ENCODE peak calls at places on chromosomes 11 and 22, in four cellular contexts. U is right lobe of liver, W is fibroblast of lung, X is MCF 10A. B is an unnamed sample.

GRCh38 chr22:34960005-34960404 is 106.0 kb upstream of the ISX start:
- DNase-seq in U (no peak), W (peak), X (no peak), B (no peak)

GRCh38 chr11:86905252-86905651 is 49.9 kb downstream of the FZD4 start:
- DNase-seq in U (no peak), W (no peak), X (no peak), B (no peak)

GRCh38 chr11:83521647-83522596 is 235.8 kb upstream of the CCDC90B start:
- DNase-seq in U (no peak), W (peak), X (peak), B (no peak)

GRCh38 chr11:114416441-114416928 is 16.0 kb downstream of the RBM7 start:
- DNase-seq in U (no peak), W (peak), X (peak), B (no peak)

GRCh38 chr22:48398181-48398905 is 1429.3 kb downstream of the BRD1 start:
- DNase-seq in U (no peak), W (no peak), X (no peak), B (no peak)

GRCh38 chr11:119895981-119896380 is 167.0 kb upstream of the NECTIN1 start:
- DNase-seq in U (no peak), W (peak), X (no peak), B (no peak)

GRCh38 chr22:32579533-32580220 is 105.1 kb downstream of the FBXO7 start:
- DNase-seq in U (peak), W (peak), X (no peak), B (peak)

GRCh38 chr11:17695454-17696441 is 23.6 kb upstream of the MYOD1 start:
- DNase-seq in U (no peak), W (no peak), X (no peak), B (no peak)

GRCh38 chr11:70170596-70171210 is 32.4 kb upstream of the FADD start:
- DNase-seq in U (no peak), W (no peak), X (no peak), B (no peak)

GRCh38 chr22:42001127-42001526 is 2.5 kb downstream of the WBP2NL start:
- DNase-seq in U (no peak), W (no peak), X (no peak), B (no peak)

GRCh38 chr11:18540207-18541009 is 13.7 kb upstream of the TSG101 start:
- DNase-seq in U (no peak), W (peak), X (peak), B (no peak)

GRCh38 chr11:89125298-89125697 is 52.4 kb upstream of the TYR start:
- DNase-seq in U (no peak), W (no peak), X (no peak), B (no peak)

GRCh38 chr11:47672283-47672730 is 29.9 kb upstream of the MTCH2 start:
- DNase-seq in U (no peak), W (peak), X (peak), B (no peak)

GRCh38 chr22:21972293-21972779 is 10.3 kb downstream of the TOP3B start:
- DNase-seq in U (no peak), W (no peak), X (peak), B (no peak)

GRCh38 chr11:134663506-134664313 is 251.7 kb upstream of the B3GAT1 start:
- DNase-seq in U (no peak), W (no peak), X (no peak), B (no peak)

GRCh38 chr11:16191852-16192240 is 164.5 kb downstream of the SOX6 start:
- DNase-seq in U (no peak), W (no peak), X (no peak), B (no peak)

GRCh38 chr22:17922925-17923898 is 101.1 kb downstream of the MICAL3 start:
- DNase-seq in U (peak), W (peak), X (peak), B (no peak)

GRCh38 chr22:21457023-21457787 is 10.0 kb upstream of the TMEM191C start:
- DNase-seq in U (peak), W (no peak), X (peak), B (no peak)

GRCh38 chr11:131668867-131669780 is 298.7 kb downstream of the NTM start:
- DNase-seq in U (no peak), W (no peak), X (peak), B (no peak)

GRCh38 chr11:132060546-132060945 is 690.1 kb downstream of the NTM start:
- DNase-seq in U (no peak), W (peak), X (no peak), B (no peak)

GRCh38 chr11:119482561-119483001 is 59.6 kb upstream of the THY1 start:
- DNase-seq in U (no peak), W (no peak), X (no peak), B (no peak)

GRCh38 chr11:61830318-61831105 is 2.4 kb downstream of the FADS2 start:
- DNase-seq in U (no peak), W (peak), X (no peak), B (no peak)

GRCh38 chr11:76169473-76169881 is 36.8 kb downstream of the WNT11 start:
- DNase-seq in U (no peak), W (no peak), X (no peak), B (no peak)

GRCh38 chr11:19951558-19952083 is 208.7 kb downstream of the DBX1 start:
- DNase-seq in U (no peak), W (peak), X (peak), B (no peak)

GRCh38 chr22:49967333-49968241 is 7.0 kb downstream of the PIM3 start:
- DNase-seq in U (peak), W (no peak), X (no peak), B (peak)

GRCh38 chr22:23534201-23534850 is 45.8 kb downstream of the IGLL1 start:
- DNase-seq in U (peak), W (no peak), X (no peak), B (no peak)

GRCh38 chr11:134125507-134125906 is 56.6 kb downstream of the JAM3 start:
- DNase-seq in U (no peak), W (peak), X (no peak), B (no peak)

GRCh38 chr11:76161261-76161961 is 44.9 kb downstream of the WNT11 start:
- DNase-seq in U (peak), W (no peak), X (no peak), B (peak)

GRCh38 chr11:32379714-32380113 is 55.6 kb downstream of the WT1 start:
- DNase-seq in U (no peak), W (no peak), X (no peak), B (no peak)

GRCh38 chr11:47413351-47413750 is 5.0 kb downstream of the SLC39A13 start:
- DNase-seq in U (no peak), W (no peak), X (no peak), B (no peak)

GRCh38 chr22:39725351-39726035 is 154.9 kb downstream of the CACNA1I start:
- DNase-seq in U (no peak), W (no peak), X (no peak), B (no peak)

GRCh38 chr11:77801477-77801876 is 19.0 kb downstream of the RSF1 start:
- DNase-seq in U (no peak), W (no peak), X (no peak), B (no peak)

GRCh38 chr11:14578551-14578956 is 58.4 kb upstream of the PSMA1 start:
- DNase-seq in U (no peak), W (peak), X (peak), B (no peak)

GRCh38 chr22:19330865-19331418 is 39.4 kb upstream of the CLTCL1 start:
- DNase-seq in U (no peak), W (no peak), X (no peak), B (no peak)

GRCh38 chr11:8867856-8868705 is 42.9 kb upstream of the AKIP1 start:
- DNase-seq in U (no peak), W (peak), X (peak), B (no peak)

GRCh38 chr11:123300874-123301695 is 106.0 kb upstream of the CLMP start:
- DNase-seq in U (no peak), W (peak), X (peak), B (no peak)

GRCh38 chr11:62133328-62134065 is 9.7 kb downstream of the INCENP start:
- DNase-seq in U (no peak), W (no peak), X (no peak), B (no peak)

GRCh38 chr11:111592491-111592890 is 9.8 kb upstream of the SIK2 start:
- DNase-seq in U (no peak), W (no peak), X (no peak), B (no peak)

DNA sequence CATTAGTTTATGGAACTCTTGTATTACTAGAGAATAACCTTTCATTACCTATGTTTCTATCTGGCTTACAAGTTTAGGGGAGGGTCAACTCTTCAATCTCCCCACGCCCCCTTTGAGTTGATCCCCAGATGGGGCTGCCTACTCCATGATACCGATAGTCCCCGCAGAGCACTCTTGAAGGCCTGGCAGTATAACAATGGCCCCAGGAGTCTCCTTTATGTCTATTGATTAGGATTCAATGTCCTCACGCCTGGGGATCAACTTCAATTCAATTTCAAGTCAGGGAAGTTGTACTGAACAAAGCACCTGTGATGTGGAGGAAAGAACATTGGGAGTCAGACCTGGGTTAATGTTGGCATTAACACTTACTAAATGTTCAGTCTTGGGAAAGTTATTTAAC is 520.2 kb downstream of the METTL15 start:
- DNase-seq in U (no peak), W (no peak), X (no peak), B (no peak)
- TF ChIP-seq CTCF in U (no peak), W (no peak), X (no peak), B (no peak)

GRCh38 chr11:6687876-6688275 is 4.7 kb upstream of the MRPL17 start:
- DNase-seq in U (no peak), W (no peak), X (no peak), B (no peak)

GRCh38 chr11:6682936-6683861 is at the start of gene MRPL17:
- DNase-seq in U (peak), W (peak), X (peak), B (peak)

GRCh38 chr11:6682591-6682935 is 577 bp downstream of the MRPL17 start:
- DNase-seq in U (no peak), W (no peak), X (no peak), B (no peak)

GRCh38 chr11:6681949-6682348 is 1.2 kb downstream of the MRPL17 start:
- DNase-seq in U (no peak), W (peak), X (no peak), B (no peak)

GRCh38 chr11:6686006-6686405 is 2.9 kb upstream of the MRPL17 start:
- DNase-seq in U (no peak), W (no peak), X (no peak), B (no peak)
- TF ChIP-seq CTCF in U (no peak), W (no peak), X (no peak), B (no peak)

GRCh38 chr11:64251986-64252837 is 882 bp downstream of the PLCB3 start:
- DNase-seq in U (no peak), W (peak), X (peak), B (peak)
- TF ChIP-seq CTCF in U (no peak), W (peak), X (no peak), B (no peak)

GRCh38 chr11:2688381-2689231 is 11.2 kb downstream of the KCNQ1OT1 start:
- DNase-seq in U (peak), W (no peak), X (no peak), B (no peak)
- TF ChIP-seq CTCF in U (no peak), W (no peak), X (no peak), B (no peak)

GRCh38 chr11:60762851-60763691 is 6.4 kb downstream of the MS4A15 start:
- DNase-seq in U (no peak), W (no peak), X (peak), B (no peak)
- TF ChIP-seq CTCF in U (no peak), W (no peak), X (peak), B (peak)

GRCh38 chr11:99160447-99160846 is 139.7 kb downstream of the CNTN5 start:
- DNase-seq in U (no peak), W (no peak), X (no peak), B (no peak)
- TF ChIP-seq CTCF in U (no peak), W (no peak), X (no peak), B (no peak)

DNA sequence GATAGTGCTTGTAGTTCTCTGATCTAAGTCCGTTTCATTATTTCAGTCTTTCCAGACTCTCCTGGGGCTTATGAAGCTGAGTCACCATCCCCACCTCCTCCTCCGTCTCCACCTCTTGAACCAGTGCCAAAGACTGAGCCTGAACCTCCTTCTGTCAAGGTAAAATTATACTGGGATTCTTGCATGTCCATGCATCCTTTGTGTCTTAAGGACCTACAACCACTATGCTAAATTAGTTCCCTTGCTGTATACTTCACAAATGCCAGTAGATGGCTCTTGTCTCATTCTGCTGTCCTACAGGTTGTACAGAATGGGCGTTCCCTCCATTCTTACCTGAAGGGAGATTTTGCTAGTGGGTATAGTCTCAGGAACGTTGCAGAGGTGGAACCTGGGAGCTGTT is 42.2 kb downstream of the POLD3 start:
- DNase-seq in U (no peak), W (peak), X (peak), B (no peak)
- TF ChIP-seq CTCF in U (peak), W (peak), X (peak), B (peak)

GRCh38 chr22:37635157-37635556 is 4.3 kb upstream of the SH3BP1 start:
- DNase-seq in U (no peak), W (no peak), X (no peak), B (no peak)

GRCh38 chr22:37636186-37636948 is 3.1 kb upstream of the SH3BP1 start:
- DNase-seq in U (no peak), W (peak), X (no peak), B (no peak)

GRCh38 chr22:37633693-37634504 is 5.6 kb upstream of the SH3BP1 start:
- DNase-seq in U (peak), W (peak), X (no peak), B (peak)

GRCh38 chr22:37633082-37633692 is 6.3 kb upstream of the SH3BP1 start:
- DNase-seq in U (no peak), W (no peak), X (no peak), B (no peak)

DNA sequence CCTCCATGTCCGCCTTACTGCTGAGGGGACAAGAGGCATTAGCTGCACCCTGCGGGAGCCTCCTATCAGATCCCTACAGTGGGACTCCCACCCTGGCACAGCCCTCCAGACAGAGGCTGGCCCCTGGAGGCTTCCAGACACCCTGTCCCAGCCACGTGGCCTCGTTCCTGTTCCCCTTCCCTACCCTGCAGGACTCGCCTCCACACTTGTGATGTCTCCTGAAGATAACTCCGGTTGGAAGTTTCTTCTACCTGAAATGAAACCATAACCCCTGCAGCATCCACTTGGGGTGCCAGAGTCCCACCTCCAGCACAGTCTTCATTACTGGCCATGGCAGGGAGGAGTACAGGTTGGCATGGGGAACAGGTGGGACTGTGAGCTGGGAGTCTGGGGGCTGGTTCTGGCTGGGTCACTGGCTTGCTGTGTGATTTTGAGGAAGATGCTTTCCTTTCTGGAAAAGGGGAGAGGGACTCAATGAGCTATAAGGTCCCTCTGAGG is 4.9 kb upstream of the SH3BP1 start:
- DNase-seq in U (no peak), W (no peak), X (no peak), B (no peak)
- TF ChIP-seq CTCF in U (no peak), W (no peak), X (peak), B (no peak)